ENCODE peak calls at places on chromosomes 16 and 17, in eight cellular contexts. Y is suprapubic skin, I is IMR-90, A is testis, S is spleen, P is tibial nerve, W is right lobe of liver, M is HCT116. J is an unnamed sample.

GRCh38 chr17:37399404-37399803 is 7.2 kb downstream of the ACACA start:
- DNase-seq in Y (no peak), I (peak; percentile 19), A (no peak), S (no peak), P (no peak), W (no peak), M (no peak), J (no peak)

GRCh38 chr17:75457047-75457654 is 716 bp downstream of the TMEM94 start:
- DNase-seq in Y (no peak), I (peak; percentile 45), A (peak; percentile 65), S (peak; percentile 80), P (no peak), W (no peak), M (no peak), J (no peak)

GRCh38 chr16:26981266-26981938 is 85.3 kb upstream of the C16orf82 start:
- DNase-seq in Y (no peak), I (peak; percentile 93), A (no peak), S (no peak), P (no peak), W (no peak), M (no peak), J (no peak)

GRCh38 chr17:9179602-9180001 is 158.3 kb downstream of the NTN1 start:
- DNase-seq in Y (no peak), I (no peak), A (no peak), S (no peak), P (no peak), W (no peak), M (no peak), J (no peak)

GRCh38 chr16:15950167-15950854 is 895 bp downstream of the ABCC1 start:
- DNase-seq in Y (no peak), I (peak; percentile 44), A (peak; percentile 65), S (no peak), P (no peak), W (no peak), M (no peak), J (no peak)

GRCh38 chr16:73095885-73096341 is 48.0 kb upstream of the ZFHX3 start:
- DNase-seq in Y (no peak), I (no peak), A (no peak), S (no peak), P (no peak), W (no peak), M (no peak), J (no peak)

GRCh38 chr17:67615011-67615561 is 102.7 kb upstream of the NOL11 start:
- DNase-seq in Y (no peak), I (no peak), A (no peak), S (no peak), P (no peak), W (no peak), M (no peak), J (no peak)

GRCh38 chr17:50908860-50909764 is 43.0 kb upstream of the TOB1 start:
- DNase-seq in Y (peak; percentile 84), I (no peak), A (peak; percentile 70), S (peak; percentile 79), P (peak; percentile 46), W (peak; percentile 98), M (no peak), J (no peak)

GRCh38 chr17:75864448-75864871 is 9.3 kb upstream of the WBP2 start:
- DNase-seq in Y (peak; percentile 88), I (peak; percentile 92), A (peak; percentile 77), S (peak; percentile 76), P (peak; percentile 61), W (no peak), M (no peak), J (peak; percentile 93)

GRCh38 chr16:66475232-66475631 is 48.1 kb downstream of the BEAN1 start:
- DNase-seq in Y (peak; percentile 38), I (no peak), A (no peak), S (no peak), P (no peak), W (no peak), M (no peak), J (no peak)

GRCh38 chr16:64809876-64810629 is 311.8 kb downstream of the CDH11 start:
- DNase-seq in Y (no peak), I (no peak), A (no peak), S (no peak), P (no peak), W (no peak), M (no peak), J (no peak)

GRCh38 chr17:82493517-82493840 is 26.1 kb upstream of the FOXK2 start:
- DNase-seq in Y (no peak), I (no peak), A (no peak), S (no peak), P (no peak), W (no peak), M (no peak), J (peak; percentile 80)

GRCh38 chr17:7686221-7687071 is 844 bp downstream of the TP53 start:
- DNase-seq in Y (peak; percentile 84), I (peak; percentile 73), A (peak; percentile 86), S (peak; percentile 91), P (peak; percentile 56), W (peak; percentile 80), M (peak; percentile 89), J (peak; percentile 92)

GRCh38 chr17:39097159-39097519 is 54.3 kb downstream of the PLXDC1 start:
- DNase-seq in Y (no peak), I (no peak), A (no peak), S (no peak), P (no peak), W (no peak), M (no peak), J (no peak)

GRCh38 chr17:39097537-39097936 is 53.9 kb downstream of the PLXDC1 start:
- DNase-seq in Y (no peak), I (no peak), A (no peak), S (no peak), P (no peak), W (no peak), M (no peak), J (no peak)

GRCh38 chr17:39094607-39095308 is 56.7 kb downstream of the PLXDC1 start:
- DNase-seq in Y (no peak), I (no peak), A (no peak), S (no peak), P (no peak), W (no peak), M (no peak), J (no peak)

GRCh38 chr17:39095309-39095686 is 56.1 kb downstream of the PLXDC1 start:
- DNase-seq in Y (no peak), I (no peak), A (no peak), S (no peak), P (no peak), W (no peak), M (no peak), J (no peak)

DNA sequence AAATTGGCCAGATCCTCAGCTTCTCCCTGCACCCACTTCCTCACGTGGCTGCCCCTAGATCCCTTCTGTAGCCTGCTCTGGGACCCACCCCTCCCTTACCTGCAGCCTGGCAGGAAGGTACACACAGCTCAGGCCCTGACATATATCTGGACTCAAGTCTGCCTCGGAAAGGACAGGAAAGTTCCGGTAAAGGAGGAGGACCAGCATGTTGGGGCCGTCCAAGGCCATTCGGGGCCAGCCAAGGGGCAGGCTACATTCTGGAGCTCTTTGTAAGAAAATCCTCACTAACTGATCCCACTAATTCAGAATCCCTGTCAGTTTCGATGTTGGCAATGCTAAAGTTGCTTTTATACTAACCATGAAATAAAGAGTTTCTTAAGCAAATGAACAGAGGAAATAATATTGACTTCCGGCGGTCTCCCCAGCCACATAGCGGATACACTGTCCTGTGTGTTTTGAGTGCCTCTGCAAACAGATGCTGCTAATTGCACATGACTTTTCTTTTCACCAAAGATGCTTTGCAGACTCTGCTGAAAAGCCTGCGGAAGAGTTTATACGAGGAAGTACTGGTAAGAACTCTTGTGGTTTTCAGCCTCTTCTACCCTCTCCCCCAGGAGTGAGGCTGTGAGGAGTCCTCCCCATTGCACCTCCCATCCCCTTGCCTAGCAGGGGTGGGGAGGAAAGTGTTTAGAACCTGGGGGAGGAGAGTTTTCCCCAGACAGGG is 54.8 kb downstream of the PLXDC1 start:
- DNase-seq in Y (no peak), I (no peak), A (peak; percentile 59), S (no peak), P (no peak), W (no peak), M (no peak), J (no peak)
- H3K27ac ChIP-seq in Y (no peak overlapping the region), I (no peak overlapping the region), A (peak overlapping the region; percentile 21), S (peak overlapping the region; percentile 85), P (no peak overlapping the region), W (no peak overlapping the region), M (no peak overlapping the region), J (peak overlapping the region; percentile 45)

GRCh38 chr16:49556252-49557069 is 182.9 kb downstream of the C16orf78 start:
- DNase-seq in Y (no peak), I (peak; percentile 35), A (peak; percentile 22), S (peak; percentile 25), P (no peak), W (no peak), M (peak; percentile 4), J (no peak)
- TF ChIP-seq CTCF in Y (no peak), I (peak; percentile 34), A (peak; percentile 56), S (no peak), P (peak; percentile 39), W (peak; percentile 43), M (peak; percentile 50), J (no peak)

GRCh38 chr17:19747159-19747719 is 859 bp downstream of the ALDH3A1 start:
- DNase-seq in Y (peak; percentile 60), I (no peak), A (no peak), S (no peak), P (no peak), W (no peak), M (no peak), J (no peak)

GRCh38 chr17:19746517-19746916 is 1.6 kb downstream of the ALDH3A1 start:
- DNase-seq in Y (no peak), I (no peak), A (no peak), S (no peak), P (no peak), W (no peak), M (no peak), J (no peak)

GRCh38 chr17:19743101-19744100 is 4.7 kb downstream of the ALDH3A1 start:
- DNase-seq in Y (peak; percentile 62), I (no peak), A (no peak), S (no peak), P (no peak), W (no peak), M (no peak), J (no peak)

GRCh38 chr17:19744492-19744891 is 3.6 kb downstream of the ALDH3A1 start:
- DNase-seq in Y (peak; percentile 67), I (no peak), A (no peak), S (no peak), P (no peak), W (no peak), M (no peak), J (no peak)

GRCh38 chr17:19744922-19745757 is 3.0 kb downstream of the ALDH3A1 start:
- DNase-seq in Y (peak; percentile 93), I (peak; percentile 55), A (peak; percentile 97), S (peak; percentile 96), P (peak; percentile 95), W (peak; percentile 85), M (peak; percentile 61), J (no peak)
- TF ChIP-seq POLR2A in Y (no peak), I (no peak), A (no peak), S (no peak), P (no peak), W (no peak), M (no peak), J (no peak)

DNA sequence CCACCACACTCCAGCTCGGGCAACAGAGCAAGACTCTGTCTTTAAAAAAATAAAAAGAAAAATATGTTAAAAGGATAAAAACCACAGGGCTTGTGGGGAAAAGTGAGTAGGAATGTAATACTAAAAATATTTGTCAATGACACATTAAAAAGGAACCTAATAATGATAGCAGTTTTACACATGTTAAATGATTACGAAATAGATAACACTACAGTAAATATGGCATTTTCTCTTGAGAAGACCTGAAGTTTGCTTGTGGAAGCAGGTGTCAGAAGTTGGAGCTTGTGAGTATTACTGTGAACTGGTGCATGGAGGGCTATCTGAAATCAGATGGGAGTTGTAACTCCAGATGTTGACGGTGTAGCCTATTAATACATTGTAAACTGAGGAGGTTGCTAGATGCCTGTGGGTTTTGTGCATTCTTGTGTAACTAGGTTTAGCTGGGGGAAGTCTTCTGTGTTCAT is 44.3 kb upstream of the CLEC18A start:
- DNase-seq in Y (no peak), I (peak; percentile 96), A (no peak), S (no peak), P (no peak), W (no peak), M (no peak), J (no peak)
- H3K27ac ChIP-seq in Y (no peak overlapping the region), I (peak overlapping the region; percentile 61), A (no peak overlapping the region), S (no peak overlapping the region), P (no peak overlapping the region), W (no peak overlapping the region), M (no peak overlapping the region), J (no peak overlapping the region)